ENCODE peak calls at places on chromosomes 12 and 14, in four cellular contexts. J is HL-60, I is coronary artery, V is GM06990. R is an unnamed sample.

GRCh38 chr12:59283012-59283411 is 312.8 kb upstream of the SLC16A7 start:
- DNase-seq in V (no peak), J (no peak), I (no peak), R (no peak)

GRCh38 chr14:91897121-91897701 is 29.9 kb upstream of the TC2N start:
- DNase-seq in V (no peak), J (no peak), I (peak; percentile 94), R (peak; percentile 72)

GRCh38 chr12:30835216-30835615 is 80.5 kb upstream of the CAPRIN2 start:
- DNase-seq in I (no peak), J (no peak), V (no peak), R (no peak)

GRCh38 chr14:63543826-63544320 is 696 bp upstream of the PPP2R5E start:
- DNase-seq in I (no peak), J (no peak), V (no peak), R (no peak)

GRCh38 chr12:51482808-51483532 is 58.3 kb downstream of the SLC4A8 start:
- DNase-seq in I (no peak), V (no peak), J (no peak), R (no peak)

GRCh38 chr14:62451221-62451620 is 594.0 kb downstream of the KCNH5 start:
- DNase-seq in J (no peak), I (no peak), V (no peak), R (no peak)

GRCh38 chr12:124747426-124748161 is 116.1 kb downstream of the SCARB1 start:
- DNase-seq in J (no peak), V (no peak), I (no peak), R (peak; percentile 95)

GRCh38 chr14:102424923-102425322 is 62.2 kb downstream of the TECPR2 start:
- DNase-seq in J (no peak), V (no peak), I (peak; percentile 56), R (no peak)

GRCh38 chr12:84826925-84827324 is 85.7 kb downstream of the SLC6A15 start:
- DNase-seq in I (no peak), V (no peak), J (no peak), R (no peak)

GRCh38 chr12:124217508-124217981 is 77.3 kb upstream of the RFLNA start:
- DNase-seq in J (no peak), I (no peak), V (no peak), R (peak; percentile 10)

GRCh38 chr12:120466560-120467315 is 2.8 kb downstream of the SRSF9 start:
- DNase-seq in V (no peak), I (no peak), J (no peak), R (peak; percentile 48)

GRCh38 chr14:37721976-37722659 is 126.7 kb downstream of the TTC6 start:
- DNase-seq in V (no peak), J (no peak), I (no peak), R (no peak)

GRCh38 chr12:51460519-51460918 is 35.9 kb downstream of the SLC4A8 start:
- DNase-seq in J (no peak), V (no peak), I (no peak), R (no peak)

GRCh38 chr14:104983231-104983721 is 2.3 kb upstream of the CLBA1 start:
- DNase-seq in V (no peak), I (no peak), J (no peak), R (no peak)

GRCh38 chr14:103862393-103862782 is 15.0 kb upstream of the PPP1R13B start:
- DNase-seq in J (no peak), I (no peak), V (no peak), R (peak; percentile 71)

GRCh38 chr14:64060648-64061096 is 207.9 kb downstream of the SYNE2 start:
- DNase-seq in V (peak; percentile 11), J (no peak), I (no peak), R (peak; percentile 51)

GRCh38 chr14:61260939-61261776 is 20.0 kb downstream of the TMEM30B start:
- DNase-seq in V (no peak), J (no peak), I (no peak), R (peak; percentile 16)

GRCh38 chr12:121223283-121223946 is 13.5 kb downstream of the P2RX4 start:
- DNase-seq in I (no peak), V (no peak), J (no peak), R (no peak)

GRCh38 chr12:20629414-20630156 is 65.5 kb upstream of the SLCO1C1 start:
- DNase-seq in J (no peak), I (peak; percentile 81), V (no peak), R (peak; percentile 19)

GRCh38 chr14:96138241-96138640 is 66.4 kb upstream of the BDKRB2 start:
- DNase-seq in V (no peak), J (no peak), I (no peak), R (no peak)

GRCh38 chr12:89525824-89526770 is at the start of gene POC1B:
- DNase-seq in V (peak; percentile 88), I (peak; percentile 88), J (peak; percentile 67), R (peak; percentile 82)

GRCh38 chr14:55417955-55418354 is 6.3 kb upstream of the ATG14 start:
- DNase-seq in V (no peak), J (no peak), I (no peak), R (no peak)

DNA sequence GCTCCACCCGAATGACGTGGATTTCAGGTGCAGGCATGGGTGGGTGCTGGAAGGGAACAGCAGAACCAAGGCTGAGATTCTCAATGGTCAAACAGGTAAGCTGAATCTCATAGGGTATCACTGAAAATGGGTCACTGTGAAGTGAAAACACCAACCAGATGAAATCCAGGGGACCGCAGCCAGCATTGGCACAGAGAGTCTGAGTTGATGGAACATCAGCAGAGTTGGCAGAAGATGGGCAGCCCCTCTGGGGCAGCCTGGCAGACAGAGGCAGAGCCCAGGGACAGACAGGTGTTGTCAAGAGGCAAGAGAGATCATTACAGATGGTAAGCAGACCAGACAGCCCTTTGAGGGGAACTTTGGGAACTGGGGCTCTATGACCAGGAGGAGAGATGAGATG is 48.0 kb downstream of the ACTN1 start:
- DNase-seq in I (no peak), J (no peak), V (no peak), R (no peak)
- TF ChIP-seq CTCF in I (no peak), J (no peak), V (no peak), R (no peak)

GRCh38 chr14:59510957-59511356 is 26.6 kb downstream of the JKAMP start:
- DNase-seq in J (no peak), V (no peak), I (no peak), R (no peak)
- H3K4me3 ChIP-seq in J (no peak overlapping the region), V (no peak overlapping the region), I (no peak overlapping the region), R (no peak overlapping the region)

GRCh38 chr14:70831382-70831781 is 22.1 kb upstream of the MAP3K9 start:
- DNase-seq in I (no peak), V (no peak), J (no peak), R (no peak)

GRCh38 chr14:70823281-70823680 is 14.0 kb upstream of the MAP3K9 start:
- DNase-seq in V (no peak), J (no peak), I (no peak), R (no peak)

GRCh38 chr14:70822706-70823185 is 13.4 kb upstream of the MAP3K9 start:
- DNase-seq in V (no peak), I (no peak), J (no peak), R (peak; percentile 18)

GRCh38 chr14:70828188-70828587 is 18.9 kb upstream of the MAP3K9 start:
- DNase-seq in J (no peak), I (no peak), V (no peak), R (no peak)

DNA sequence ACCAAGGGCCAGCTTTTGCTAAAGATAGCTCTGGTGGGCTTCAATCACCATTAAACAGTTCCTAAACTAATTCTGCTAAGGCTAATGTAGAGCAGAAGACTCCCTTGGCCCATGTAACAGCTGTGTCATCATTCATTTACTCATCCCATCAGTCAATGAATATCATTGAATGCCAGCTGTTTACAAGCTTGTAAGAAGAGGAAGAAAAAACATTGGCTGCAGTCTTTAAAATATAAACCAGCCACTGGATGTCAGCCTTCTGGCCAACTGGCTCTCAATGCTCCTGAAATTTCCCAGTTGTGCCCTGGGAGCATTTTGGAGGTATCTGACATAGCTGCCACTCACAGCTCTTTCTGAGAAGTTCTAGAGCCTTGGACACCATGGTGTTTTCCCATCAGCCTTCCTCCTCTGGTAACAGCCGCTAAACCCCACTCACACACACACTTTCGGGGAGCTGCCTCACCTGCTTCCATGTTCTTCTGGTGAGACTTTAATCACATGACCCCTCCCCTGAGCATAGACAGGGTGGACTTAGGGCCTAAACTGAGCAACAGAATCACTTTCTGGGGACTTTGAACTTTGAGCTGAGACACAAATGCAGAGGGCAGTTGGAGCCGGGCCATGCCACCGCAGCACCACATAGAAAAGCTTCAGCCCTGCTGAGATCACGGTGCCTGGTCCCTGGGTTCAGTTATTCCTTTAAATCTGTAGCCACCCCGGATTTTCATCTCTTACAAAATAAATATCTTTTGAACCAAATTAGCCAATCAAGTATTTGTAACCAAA is 18.2 kb upstream of the MAP3K9 start:
- DNase-seq in J (no peak), V (no peak), I (no peak), R (no peak)
- TF ChIP-seq CTCF in J (no peak), V (no peak), I (no peak), R (no peak)

GRCh38 chr12:14993117-14993516 is 20.3 kb downstream of the PDE6H start:
- DNase-seq in V (no peak), J (no peak), I (no peak), R (no peak)

GRCh38 chr12:14991069-14991468 is 18.2 kb downstream of the PDE6H start:
- DNase-seq in V (no peak), I (no peak), J (no peak), R (no peak)

GRCh38 chr12:14986449-14986848 is 13.6 kb downstream of the PDE6H start:
- DNase-seq in J (no peak), V (no peak), I (no peak), R (no peak)

GRCh38 chr12:14988035-14988434 is 15.2 kb downstream of the PDE6H start:
- DNase-seq in V (no peak), J (no peak), I (no peak), R (no peak)

DNA sequence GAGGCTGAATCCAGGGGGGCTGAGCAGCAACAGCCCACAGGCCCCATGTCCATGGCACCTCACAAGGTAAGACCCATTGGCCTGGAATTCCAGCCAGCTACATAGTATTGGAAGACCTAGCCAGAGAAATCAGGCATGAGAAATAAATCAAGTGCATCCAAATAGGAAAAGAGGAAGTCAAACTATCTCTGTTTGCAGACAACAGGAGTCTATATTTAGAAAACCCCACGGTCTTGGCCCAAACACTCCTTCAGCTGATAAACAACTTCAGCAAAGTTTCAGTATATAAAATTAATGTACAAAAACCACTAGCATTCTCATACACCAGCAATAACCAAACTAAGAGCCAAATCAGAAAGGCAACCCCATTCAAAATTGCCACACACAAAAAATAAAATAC is 16.9 kb downstream of the PDE6H start:
- DNase-seq in I (no peak), J (no peak), V (peak; percentile 35), R (no peak)
- H3K4me3 ChIP-seq in I (no peak overlapping the region), J (no peak overlapping the region), V (no peak overlapping the region), R (no peak overlapping the region)

GRCh38 chr12:11719678-11720099 is 70.2 kb downstream of the ETV6 start:
- DNase-seq in J (peak; percentile 66), V (no peak), I (peak; percentile 79), R (peak; percentile 92)
- TF ChIP-seq CTCF in J (no peak), V (no peak), I (no peak), R (no peak)

GRCh38 chr14:65312859-65313258 is 99.7 kb upstream of the FUT8 start:
- DNase-seq in V (no peak), J (no peak), I (no peak), R (no peak)
- H3K4me3 ChIP-seq in V (no peak overlapping the region), J (no peak overlapping the region), I (no peak overlapping the region), R (no peak overlapping the region)

GRCh38 chr12:108365324-108365723 is 26.2 kb upstream of the CMKLR1 start:
- DNase-seq in J (no peak), I (no peak), V (no peak), R (no peak)
- TF ChIP-seq CTCF in J (no peak), I (no peak), V (no peak), R (no peak)

R was measured in fibroblast of villous mesenchyme.